ENCODE peak calls at places on chromosomes 13 and 19, in four cellular contexts. A is colonic mucosa; M is stomach; U is CD8-positive, alpha-beta memory T cell. T is an unnamed sample.

GRCh38 chr13:95614641-95615245 is 29.8 kb downstream of the DZIP1 start:
- DNase-seq in U (no peak), M (no peak), A (no peak), T (no peak)

GRCh38 chr13:27713767-27714166 is 78.5 kb upstream of the GSX1 start:
- DNase-seq in M (no peak), U (no peak), A (no peak), T (no peak)

GRCh38 chr19:50569938-50570540 is 1.8 kb upstream of the LRRC4B start:
- DNase-seq in U (no peak), M (no peak), A (no peak), T (no peak)

GRCh38 chr19:16207063-16207462 is 9.4 kb downstream of the AP1M1 start:
- DNase-seq in A (no peak), M (no peak), U (no peak), T (no peak)

GRCh38 chr19:11780431-11781020 is 13.7 kb downstream of the ZNF441 start:
- DNase-seq in A (no peak), M (no peak), U (no peak), T (no peak)

GRCh38 chr19:45154064-45154827 is 6.5 kb downstream of the NKPD1 start:
- DNase-seq in A (no peak), U (no peak), M (no peak), T (peak; percentile 35)

GRCh38 chr19:50820549-50821247 is 2.9 kb downstream of the KLK1 start:
- DNase-seq in U (no peak), M (no peak), A (peak; percentile 92), T (peak; percentile 76)

GRCh38 chr19:7783991-7784421 is 21.0 kb downstream of the CLEC4M start:
- DNase-seq in U (no peak), M (no peak), A (no peak), T (no peak)

GRCh38 chr13:25085125-25085742 is 10.7 kb upstream of the PABPC3 start:
- DNase-seq in U (no peak), M (peak; percentile 29), A (peak; percentile 32), T (peak; percentile 12)

GRCh38 chr19:4431808-4432674 is 25.6 kb downstream of the UBXN6 start:
- DNase-seq in M (no peak), U (no peak), A (no peak), T (no peak)

GRCh38 chr13:36014763-36015162 is 116.4 kb downstream of the DCLK1 start:
- DNase-seq in U (no peak), A (no peak), M (no peak), T (no peak)

GRCh38 chr13:39876258-39876657 is 220.8 kb downstream of the COG6 start:
- DNase-seq in M (no peak), A (no peak), U (no peak), T (no peak)

GRCh38 chr13:74306496-74306895 is 172.3 kb upstream of the KLF12 start:
- DNase-seq in U (no peak), A (no peak), M (no peak), T (no peak)

GRCh38 chr13:110265682-110266430 is 41.1 kb downstream of the COL4A1 start:
- DNase-seq in A (no peak), M (no peak), U (no peak), T (no peak)

GRCh38 chr13:40207110-40207478 is 459.3 kb downstream of the FOXO1 start:
- DNase-seq in A (no peak), U (no peak), M (no peak), T (no peak)

GRCh38 chr19:30667227-30667626 is 295.0 kb downstream of the ZNF536 start:
- DNase-seq in M (peak; percentile 13), A (no peak), U (no peak), T (no peak)

GRCh38 chr19:18437481-18438330 is at the start of gene ISYNA1:
- DNase-seq in M (peak; percentile 62), U (no peak), A (peak; percentile 61), T (no peak)

GRCh38 chr19:46225558-46226004 is 4.0 kb upstream of the IGFL1 start:
- DNase-seq in U (no peak), M (no peak), A (no peak), T (no peak)

GRCh38 chr19:16164222-16164890 is 9.0 kb downstream of the CIB3 start:
- DNase-seq in U (no peak), A (no peak), M (no peak), T (peak; percentile 80)

GRCh38 chr13:98317573-98318171 is 140.6 kb upstream of the RNF113B start:
- DNase-seq in U (no peak), M (no peak), A (no peak), T (no peak)

DNA sequence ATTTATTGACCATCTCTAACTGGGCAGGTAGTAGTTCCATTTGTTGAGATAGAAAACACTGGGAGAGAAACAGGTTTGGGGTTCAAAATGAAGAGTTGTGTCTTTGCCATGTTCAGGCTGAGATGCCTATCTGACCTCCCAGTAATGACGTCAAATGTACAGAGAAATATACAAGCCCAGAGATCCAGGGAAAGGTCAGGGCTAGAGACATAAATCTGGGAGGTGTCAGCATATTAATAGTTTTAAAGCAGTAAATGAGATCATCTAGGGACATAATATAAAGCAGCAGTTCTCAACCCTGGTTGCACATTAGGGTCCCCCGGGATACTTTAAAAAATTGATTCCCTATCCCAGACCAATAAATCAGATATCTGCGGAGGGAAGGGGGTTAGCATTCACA is 501.6 kb downstream of the UQCRFS1 start:
- DNase-seq in U (no peak), M (no peak), A (no peak), T (no peak)
- H3K4me1 ChIP-seq in U (no peaks in the 10 kb centered on the region), M (no peaks in the 10 kb centered on the region), A (no peaks in the 10 kb centered on the region), T (no peaks in the 10 kb centered on the region)

GRCh38 chr19:57016491-57016890 is 103.3 kb upstream of the USP29 start:
- DNase-seq in A (no peak), U (no peak), M (no peak), T (no peak)
- H3K27ac ChIP-seq in A (no peak overlapping the region), U (no peak overlapping the region), M (no peak overlapping the region), T (no peak overlapping the region)

GRCh38 chr13:73287871-73288270 is 229.1 kb downstream of the KLF5 start:
- DNase-seq in A (no peak), U (no peak), M (no peak), T (no peak)

GRCh38 chr13:73290844-73291243 is 232.0 kb downstream of the KLF5 start:
- DNase-seq in U (no peak), M (no peak), A (no peak), T (no peak)

GRCh38 chr13:73286177-73286576 is 227.4 kb downstream of the KLF5 start:
- DNase-seq in U (no peak), A (no peak), M (no peak), T (no peak)

GRCh38 chr13:73292127-73292526 is 233.3 kb downstream of the KLF5 start:
- DNase-seq in M (no peak), A (no peak), U (no peak), T (no peak)

DNA sequence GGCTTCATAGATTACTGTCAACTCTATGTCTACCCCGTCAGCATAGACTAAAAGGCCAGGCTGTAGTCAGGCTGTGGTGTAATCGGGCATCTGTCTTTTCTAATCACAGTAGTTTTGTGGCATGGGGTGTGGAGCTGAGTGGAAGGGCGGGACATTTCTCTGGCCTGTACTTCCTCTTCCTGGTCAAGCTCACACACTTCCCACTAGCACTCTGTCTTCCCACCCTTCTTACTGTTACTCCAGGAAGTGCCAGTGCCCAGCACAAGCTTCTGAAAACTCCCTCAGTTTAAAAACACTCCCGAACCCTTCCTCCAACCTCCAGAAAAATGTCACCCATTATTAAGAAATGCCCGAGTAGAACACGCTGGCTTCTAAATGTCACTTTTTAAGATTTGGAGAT is 229.8 kb downstream of the KLF5 start:
- DNase-seq in A (peak; percentile 49), U (no peak), M (no peak), T (no peak)
- H3K4me3 ChIP-seq in A (no peak overlapping the region), U (no peak overlapping the region), M (no peak overlapping the region), T (no peak overlapping the region)

GRCh38 chr19:6090634-6091033 is 19.7 kb downstream of the RFX2 start:
- DNase-seq in U (no peak), M (no peak), A (no peak), T (no peak)
- H3K4me1 ChIP-seq in U (peaks cover 22% of the 10 kb centered on the region), M (peaks cover 32% of the 10 kb centered on the region), A (peaks cover 4% of the 10 kb centered on the region), T (peaks cover 6% of the 10 kb centered on the region)